ENCODE peak calls at places on chromosomes 1 and 21, in six cellular contexts. K is CD8-positive, alpha-beta T cell; U is RPMI7951; X is germinal center; R is HuH-7.5; I is suprapubic skin. W is an unnamed sample.

GRCh38 chr1:117895482-117896114 is 33.8 kb downstream of the GDAP2 start:
- DNase-seq in I (no peak), K (peak), U (peak), R (peak), X (peak), W (peak)

GRCh38 chr1:50424940-50425375 is 1.7 kb upstream of the DMRTA2 start:
- DNase-seq in K (no peak), R (no peak), U (no peak), I (no peak), X (no peak), W (no peak)

GRCh38 chr1:51953079-51953478 is 37.4 kb downstream of the RAB3B start:
- DNase-seq in R (no peak), U (no peak), X (no peak), K (no peak), I (no peak), W (no peak)

GRCh38 chr1:152107289-152107983 is 7.8 kb downstream of the TCHH start:
- DNase-seq in R (no peak), K (no peak), X (no peak), U (no peak), I (no peak), W (no peak)

GRCh38 chr1:182317489-182318180 is 74.0 kb downstream of the GLUL start:
- DNase-seq in R (no peak), U (no peak), K (no peak), X (no peak), I (no peak), W (no peak)

GRCh38 chr1:104648269-104648691 is 898.6 kb downstream of the AMY1C start:
- DNase-seq in X (peak), I (no peak), K (no peak), U (peak), R (no peak), W (peak)

GRCh38 chr21:14858309-14858708 is 206.5 kb downstream of the NRIP1 start:
- DNase-seq in K (no peak), X (no peak), R (no peak), I (no peak), U (no peak), W (no peak)

GRCh38 chr1:188295157-188295556 is 1466.4 kb downstream of the PLA2G4A start:
- DNase-seq in R (no peak), K (no peak), X (no peak), I (no peak), U (no peak), W (no peak)

GRCh38 chr1:235876292-235876914 is 9.7 kb upstream of the LYST start:
- DNase-seq in X (no peak), U (no peak), R (no peak), I (no peak), K (no peak), W (no peak)

GRCh38 chr1:227883641-227884301 is 64.0 kb downstream of the WNT9A start:
- DNase-seq in K (no peak), U (no peak), X (no peak), R (no peak), I (no peak), W (no peak)

GRCh38 chr21:30340714-30341573 is 3.5 kb upstream of the KRTAP27-1 start:
- DNase-seq in U (peak), X (no peak), I (no peak), K (no peak), R (peak), W (peak)

GRCh38 chr1:77031101-77031662 is 163.9 kb downstream of the ST6GALNAC5 start:
- DNase-seq in X (no peak), K (no peak), R (no peak), I (no peak), U (peak), W (no peak)

GRCh38 chr1:41673806-41674205 is 189.3 kb upstream of the EDN2 start:
- DNase-seq in K (peak), U (no peak), X (peak), I (no peak), R (no peak), W (peak)

GRCh38 chr1:43835141-43836021 is 98.2 kb upstream of the ARTN start:
- DNase-seq in K (no peak), R (no peak), X (no peak), U (peak), I (no peak), W (no peak)

GRCh38 chr1:105072850-105073249 is 1323.2 kb downstream of the AMY1C start:
- DNase-seq in R (no peak), K (no peak), X (no peak), I (no peak), U (no peak), W (no peak)

GRCh38 chr1:1610796-1611597 is 4.3 kb upstream of the MIB2 start:
- DNase-seq in R (no peak), K (no peak), U (no peak), I (no peak), X (no peak), W (no peak)

GRCh38 chr1:43711049-43711448 is 3.7 kb downstream of the ST3GAL3 start:
- DNase-seq in X (no peak), U (peak), R (no peak), I (no peak), K (no peak), W (no peak)

GRCh38 chr1:1916882-1917281 is 1.8 kb downstream of the CALML6 start:
- DNase-seq in X (no peak), K (no peak), R (no peak), I (peak), U (no peak), W (no peak)

GRCh38 chr1:94713472-94714141 is 106.5 kb upstream of the SLC44A3 start:
- DNase-seq in U (peak), K (no peak), X (no peak), I (peak), R (peak), W (peak)

GRCh38 chr1:183956559-183957188 is 80.9 kb downstream of the COLGALT2 start:
- DNase-seq in R (no peak), U (peak), K (peak), X (peak), I (no peak), W (peak)

GRCh38 chr1:101003012-101003650 is 22.5 kb downstream of the DPH5 start:
- DNase-seq in K (no peak), I (no peak), R (no peak), X (no peak), U (no peak), W (no peak)

GRCh38 chr1:203743101-203743501 is 21.9 kb upstream of the LAX1 start:
- DNase-seq in U (no peak), X (no peak), R (no peak), K (no peak), I (no peak), W (no peak)

GRCh38 chr1:19606817-19607706 is 37.0 kb upstream of the NBL1 start:
- DNase-seq in X (no peak), I (no peak), U (peak), R (no peak), K (peak), W (no peak)

GRCh38 chr1:37726191-37726590 is 33.9 kb downstream of the CDCA8 start:
- DNase-seq in X (no peak), R (no peak), U (no peak), I (no peak), K (no peak), W (no peak)